ENCODE peak calls at places on chromosome 6, in ten cellular contexts. Y is adrenal gland; R is body of pancreas; K is transverse colon; V is fibroblast of lung; P is Panc1; G is CD4-positive, alpha-beta T cell; S is mesendoderm; X is HCT116; C is left lung. N is an unnamed sample.

GRCh38 chr6:44663860-44664584 is 276.5 kb downstream of the CDC5L start:
- DNase-seq in C (no peak), S (no peak), P (no peak), V (no peak), K (no peak), G (no peak), Y (no peak), R (no peak), X (no peak), N (no peak)

GRCh38 chr6:133645000-133645619 is 243.8 kb upstream of the TCF21 start:
- DNase-seq in K (no peak), C (no peak), V (peak; percentile 86), G (no peak), X (no peak), S (peak; percentile 83), P (no peak), Y (peak; percentile 31), R (peak; percentile 18), N (no peak)

GRCh38 chr6:38213275-38213674 is 393.7 kb downstream of the ZFAND3 start:
- DNase-seq in R (no peak), C (no peak), X (no peak), V (no peak), P (no peak), S (no peak), G (no peak), Y (no peak), K (peak; percentile 42), N (no peak)

GRCh38 chr6:75748743-75749538 is at the start of gene MYO6:
- DNase-seq in G (peak; percentile 42), V (peak; percentile 56), X (no peak), S (peak; percentile 70), P (no peak), C (peak; percentile 80), Y (peak; percentile 69), K (peak; percentile 85), R (peak; percentile 81), N (peak; percentile 88)

GRCh38 chr6:26156105-26156849 is 69.0 kb downstream of the HFE start:
- DNase-seq in S (peak; percentile 93), X (peak; percentile 73), P (peak; percentile 87), K (peak; percentile 94), C (peak; percentile 91), V (peak; percentile 81), G (peak; percentile 88), Y (peak; percentile 88), R (peak; percentile 94), N (peak; percentile 94)

GRCh38 chr6:52587001-52587400 is 10.1 kb upstream of the TRAM2 start:
- DNase-seq in Y (no peak), V (no peak), S (no peak), P (no peak), R (no peak), X (no peak), C (no peak), G (no peak), K (no peak), N (no peak)

GRCh38 chr6:163751032-163751525 is 336.6 kb downstream of the QKI start:
- DNase-seq in X (no peak), P (no peak), S (no peak), K (no peak), C (no peak), R (no peak), Y (no peak), V (no peak), G (no peak), N (no peak)

GRCh38 chr6:34178361-34179105 is 32.6 kb upstream of the GRM4 start:
- DNase-seq in K (no peak), P (no peak), S (no peak), Y (no peak), G (no peak), V (no peak), C (no peak), R (no peak), X (no peak), N (no peak)

GRCh38 chr6:136326038-136326561 is 36.5 kb upstream of the BCLAF1 start:
- DNase-seq in P (no peak), V (peak; percentile 27), X (no peak), C (no peak), G (no peak), Y (no peak), S (peak; percentile 58), K (no peak), R (no peak), N (no peak)

GRCh38 chr6:9103876-9104521 is 668.7 kb upstream of the SLC35B3 start:
- DNase-seq in Y (no peak), V (no peak), G (no peak), P (no peak), S (peak; percentile 58), C (no peak), X (no peak), K (no peak), R (no peak), N (no peak)

GRCh38 chr6:4320860-4321259 is 185.5 kb upstream of the ECI2 start:
- DNase-seq in C (no peak), V (peak; percentile 97), X (no peak), G (no peak), R (no peak), S (no peak), P (peak; percentile 84), Y (no peak), K (no peak), N (no peak)

GRCh38 chr6:11769816-11770545 is 8.6 kb downstream of the ADTRP start:
- DNase-seq in P (no peak), C (no peak), X (no peak), V (peak; percentile 46), G (no peak), R (no peak), K (peak; percentile 41), S (peak; percentile 95), Y (no peak), N (no peak)

GRCh38 chr6:151494235-151494950 is 576 bp downstream of the CCDC170 start:
- DNase-seq in X (no peak), Y (peak; percentile 61), G (no peak), S (peak; percentile 35), V (peak; percentile 58), P (no peak), K (no peak), C (peak; percentile 74), R (no peak), N (peak; percentile 73)

GRCh38 chr6:81228912-81229540 is 523.5 kb downstream of the TENT5A start:
- DNase-seq in P (no peak), C (no peak), Y (no peak), K (no peak), R (no peak), G (no peak), X (no peak), S (no peak), V (peak; percentile 35), N (no peak)

GRCh38 chr6:134415194-134415593 is 97.3 kb upstream of the SGK1 start:
- DNase-seq in K (no peak), S (no peak), X (no peak), C (no peak), V (no peak), G (no peak), P (no peak), R (no peak), Y (no peak), N (no peak)

GRCh38 chr6:38391909-38392614 is 247.7 kb downstream of the BTBD9 start:
- DNase-seq in V (peak; percentile 74), X (no peak), K (no peak), C (no peak), P (no peak), R (no peak), G (no peak), S (no peak), Y (no peak), N (no peak)

GRCh38 chr6:54291738-54292137 is 16.5 kb upstream of the TINAG start:
- DNase-seq in R (no peak), X (no peak), P (no peak), G (no peak), Y (no peak), K (no peak), C (no peak), S (peak; percentile 73), V (peak; percentile 92), N (no peak)

GRCh38 chr6:37512400-37512958 is 12.8 kb upstream of the CCDC167 start:
- DNase-seq in S (peak; percentile 82), X (no peak), V (no peak), K (no peak), C (no peak), Y (no peak), R (no peak), G (no peak), P (no peak), N (no peak)

GRCh38 chr6:166046232-166046631 is 121.4 kb downstream of the TBXT start:
- DNase-seq in K (no peak), C (no peak), Y (no peak), G (no peak), V (peak; percentile 95), S (peak; percentile 59), R (no peak), X (no peak), P (no peak), N (no peak)
- H3K27ac ChIP-seq in K (peak overlapping the region; percentile 31), C (no peak overlapping the region), Y (no peak overlapping the region), G (no peak overlapping the region), V (peak overlapping the region; percentile 49), S (no peak overlapping the region), R (no peak overlapping the region), X (no peak overlapping the region), P (no peak overlapping the region), N (no peak overlapping the region)

DNA sequence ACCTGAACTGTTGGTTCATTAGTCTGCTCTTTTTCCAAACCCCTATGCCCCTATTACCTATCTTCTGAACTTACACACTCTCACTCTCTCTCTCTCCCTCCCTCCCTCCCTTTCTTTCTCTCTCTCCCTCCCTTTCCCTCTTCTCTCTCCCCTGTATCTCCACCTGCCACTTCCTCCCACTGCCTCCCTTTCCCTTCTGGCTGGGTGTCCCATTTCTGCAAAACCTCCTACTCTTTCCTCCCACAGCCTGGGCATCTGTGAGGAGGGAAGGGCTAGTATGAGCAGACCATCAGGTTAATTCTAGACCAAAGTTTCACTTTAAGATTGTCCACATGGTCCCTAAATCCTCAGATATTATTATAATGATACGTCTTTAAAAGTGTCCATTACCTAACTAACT is 95.1 kb downstream of the TMEM200A start:
- DNase-seq in R (no peak), Y (no peak), C (no peak), K (no peak), X (no peak), G (no peak), V (no peak), P (no peak), S (no peak), N (no peak)
- H3K27me3 ChIP-seq in R (no peaks in the 10 kb centered on the region), Y (no peaks in the 10 kb centered on the region), C (no peaks in the 10 kb centered on the region), K (no peaks in the 10 kb centered on the region), X (no peaks in the 10 kb centered on the region), G (no peaks in the 10 kb centered on the region), V (no peaks in the 10 kb centered on the region), P (no peaks in the 10 kb centered on the region), S (no peaks in the 10 kb centered on the region), N (no peaks in the 10 kb centered on the region)

DNA sequence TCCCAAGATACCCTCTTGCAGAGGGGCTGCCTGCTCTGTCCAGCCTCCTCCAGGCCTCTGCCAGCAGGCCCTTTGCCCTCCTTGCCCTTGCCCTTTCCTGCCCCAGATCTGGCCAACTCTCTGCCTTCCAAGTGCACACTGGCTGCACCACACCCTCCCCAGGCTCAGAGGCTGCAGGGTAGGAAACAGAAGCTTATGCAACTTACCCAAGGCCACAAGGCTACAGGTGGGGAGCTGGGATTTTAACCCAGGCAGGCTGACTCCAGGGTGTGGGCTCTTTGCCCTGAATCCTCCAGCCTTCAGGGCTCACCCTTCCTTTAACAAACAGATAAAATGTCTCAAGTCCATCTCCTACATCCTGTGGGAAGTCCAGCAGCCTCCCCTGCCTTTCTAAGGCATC is 14.5 kb upstream of the TRAF3IP2 start:
- DNase-seq in R (peak; percentile 60), V (no peak), P (no peak), S (no peak), X (no peak), Y (no peak), C (no peak), G (no peak), K (peak; percentile 51), N (no peak)
- H3K27ac ChIP-seq in R (no peak overlapping the region), V (no peak overlapping the region), P (no peak overlapping the region), S (no peak overlapping the region), X (no peak overlapping the region), Y (no peak overlapping the region), C (no peak overlapping the region), G (no peak overlapping the region), K (peak overlapping the region; percentile 31), N (no peak overlapping the region)

GRCh38 chr6:106512958-106513480 is 116.3 kb downstream of the RTN4IP1 start:
- DNase-seq in R (no peak), P (no peak), V (no peak), S (no peak), G (no peak), Y (no peak), K (no peak), C (peak; percentile 55), X (no peak), N (no peak)
- H3K27me3 ChIP-seq in R (no peaks in the 10 kb centered on the region), P (no peaks in the 10 kb centered on the region), V (peaks cover 8% of the 10 kb centered on the region), S (peaks cover 28% of the 10 kb centered on the region), G (no peaks in the 10 kb centered on the region), Y (peaks cover 14% of the 10 kb centered on the region), K (peaks cover 24% of the 10 kb centered on the region), C (peaks cover 3% of the 10 kb centered on the region), X (no peaks in the 10 kb centered on the region), N (no peaks in the 10 kb centered on the region)